ENCODE peak calls at places on chromosomes 2 and 18, in eight cellular contexts. R is WTC11; B is activated T-cell treated with anti-CD3 and anti-CD28 coated beads for 24 hours; N is iris pigment epithelial cell; Z is stimulated activated CD8-positive, alpha-beta memory T cell treated with anti-CD3 and anti-CD28 coated beads, Interleukin-12 subunit alpha, Interleukin-12 subunit beta, amount 100 ng/mL, for 1 hour; Y is EH; L is LNCaP clone FGC; T is stromal cell of bone marrow. W is an unnamed sample.

GRCh38 chr2:11698009-11698922 is 28.3 kb upstream of the NTSR2 start:
- DNase-seq in L (no peak), N (peak; percentile 31), B (no peak), R (no peak), Y (peak; percentile 84), Z (no peak), T (no peak), W (no peak)

GRCh38 chr2:166314022-166314759 is 61.6 kb downstream of the SCN9A start:
- DNase-seq in L (no peak), N (peak; percentile 92), B (no peak), Z (no peak), T (peak; percentile 20), Y (peak; percentile 89), R (no peak), W (peak; percentile 49)

GRCh38 chr2:8190279-8190678 is 491.6 kb upstream of the ID2 start:
- DNase-seq in B (no peak), L (no peak), N (no peak), Y (no peak), Z (no peak), R (no peak), T (no peak), W (no peak)

GRCh38 chr2:197359859-197360258 is 49.3 kb upstream of the ANKRD44 start:
- DNase-seq in R (peak; percentile 35), B (no peak), N (no peak), L (no peak), Y (no peak), Z (no peak), T (no peak), W (no peak)

GRCh38 chr18:22185298-22185697 is 15.9 kb downstream of the GATA6 start:
- DNase-seq in T (no peak), B (no peak), N (no peak), L (no peak), Y (no peak), Z (no peak), R (peak; percentile 40), W (no peak)

GRCh38 chr2:40127890-40128548 is 323.9 kb downstream of the SLC8A1 start:
- DNase-seq in L (no peak), B (no peak), Z (no peak), N (peak; percentile 56), Y (peak; percentile 96), T (peak; percentile 52), R (no peak), W (peak; percentile 95)

GRCh38 chr2:132415256-132416079 is 1.1 kb upstream of the GPR39 start:
- DNase-seq in B (no peak), N (no peak), Z (no peak), T (no peak), L (no peak), Y (peak; percentile 19), R (peak; percentile 32), W (no peak)

GRCh38 chr2:240986787-240987411 is 11.5 kb upstream of the SNED1 start:
- DNase-seq in B (no peak), L (peak; percentile 37), T (peak; percentile 74), R (peak; percentile 7), N (no peak), Y (peak; percentile 87), Z (no peak), W (no peak)

GRCh38 chr2:86372641-86373502 is 35.4 kb upstream of the REEP1 start:
- DNase-seq in Z (no peak), N (peak; percentile 50), L (peak; percentile 28), B (no peak), Y (peak; percentile 59), R (peak; percentile 54), T (peak; percentile 25), W (no peak)

GRCh38 chr2:66849128-66849527 is 414.2 kb downstream of the MEIS1 start:
- DNase-seq in Y (no peak), N (no peak), L (no peak), T (no peak), R (no peak), B (no peak), Z (no peak), W (no peak)

GRCh38 chr2:67544286-67544685 is 147.2 kb downstream of the ETAA1 start:
- DNase-seq in N (no peak), T (no peak), L (no peak), R (no peak), Z (no peak), Y (no peak), B (no peak), W (no peak)

GRCh38 chr2:235194351-235194750 is 242.5 kb downstream of the SH3BP4 start:
- DNase-seq in Y (no peak), Z (no peak), B (no peak), T (no peak), R (no peak), L (no peak), N (no peak), W (no peak)

W was measured in GM04503.